ENCODE peak calls at places on chromosomes 5 and 9, in four cellular contexts. O is C1 segment of cervical spinal cord, U is mesothelial cell of epicardium, H is HCT116. N is an unnamed sample.

GRCh38 chr9:133640580-133641395 is 4.6 kb downstream of the DBH start:
- DNase-seq in H (no peak), O (peak; percentile 27), U (no peak), N (no peak)

GRCh38 chr5:10333154-10334006 is 20.1 kb upstream of the MARCHF6 start:
- DNase-seq in O (peak; percentile 46), U (peak; percentile 49), H (no peak), N (peak; percentile 86)

GRCh38 chr5:119367502-119368237 is 11.9 kb downstream of the TNFAIP8 start:
- DNase-seq in O (no peak), H (no peak), U (no peak), N (no peak)

GRCh38 chr9:124297553-124297905 is 39.8 kb downstream of the NEK6 start:
- DNase-seq in U (peak; percentile 61), O (no peak), H (peak; percentile 72), N (peak; percentile 95)

GRCh38 chr5:2697446-2698200 is 53.9 kb downstream of the IRX2 start:
- DNase-seq in H (no peak), U (no peak), O (no peak), N (no peak)

GRCh38 chr9:104494808-104495207 is 9.3 kb upstream of the OR13F1 start:
- DNase-seq in O (no peak), H (no peak), U (no peak), N (no peak)

GRCh38 chr5:81749186-81749561 is 1.7 kb downstream of the SSBP2 start:
- DNase-seq in U (no peak), H (no peak), O (peak; percentile 38), N (no peak)

GRCh38 chr5:119486-120097 is 27.6 kb downstream of the PLEKHG4B start:
- DNase-seq in O (no peak), H (no peak), U (no peak), N (peak; percentile 74)

GRCh38 chr5:144237851-144238250 is 67.2 kb downstream of the KCTD16 start:
- DNase-seq in U (no peak), O (no peak), H (no peak), N (no peak)

GRCh38 chr5:179699640-179700298 is 1.0 kb downstream of the CANX start:
- DNase-seq in U (no peak), H (no peak), O (no peak), N (no peak)

GRCh38 chr5:169751490-169751889 is 114.4 kb downstream of the DOCK2 start:
- DNase-seq in O (no peak), U (no peak), H (no peak), N (no peak)

GRCh38 chr5:115873392-115873791 is 31.7 kb downstream of the AP3S1 start:
- DNase-seq in U (no peak), H (no peak), O (no peak), N (no peak)

GRCh38 chr9:89606567-89607311 is 1.9 kb downstream of the GADD45G start:
- DNase-seq in O (peak; percentile 76), U (no peak), H (no peak), N (peak; percentile 40)

GRCh38 chr5:139633295-139634027 is 14.7 kb upstream of the CXXC5 start:
- DNase-seq in U (peak; percentile 76), O (peak; percentile 79), H (no peak), N (no peak)

GRCh38 chr5:163993126-163993525 is 487.7 kb downstream of the MAT2B start:
- DNase-seq in U (no peak), H (no peak), O (no peak), N (no peak)

GRCh38 chr9:111983484-111983908 is 86.9 kb downstream of the UGCG start:
- DNase-seq in U (no peak), O (no peak), H (no peak), N (no peak)

GRCh38 chr9:93726147-93726546 is 149.8 kb downstream of the PHF2 start:
- DNase-seq in U (no peak), O (no peak), H (no peak), N (no peak)

GRCh38 chr5:103120607-103121200 is 603 bp downstream of the PPIP5K2 start:
- DNase-seq in U (peak; percentile 36), H (no peak), O (no peak), N (no peak)

GRCh38 chr9:20117482-20117881 is 328.6 kb upstream of the SLC24A2 start:
- DNase-seq in H (no peak), U (no peak), O (no peak), N (no peak)

GRCh38 chr9:4734150-4734549 is 6.9 kb downstream of the AK3 start:
- DNase-seq in O (no peak), H (no peak), U (no peak), N (no peak)

GRCh38 chr9:5941214-5941613 is 50.5 kb downstream of the MLANA start:
- DNase-seq in O (no peak), U (no peak), H (no peak), N (no peak)

GRCh38 chr5:141488591-141489478 is at the start of gene PCDHGC5:
- DNase-seq in H (no peak), U (no peak), O (peak; percentile 68), N (no peak)

GRCh38 chr9:74770508-74771261 is 117.0 kb downstream of the TRPM6 start:
- DNase-seq in O (no peak), H (peak; percentile 47), U (no peak), N (no peak)

N was measured in lower leg skin.